ENCODE peak calls at places on chromosomes 6 and 20, in seven cellular contexts. B is RWPE2; E is upper lobe of right lung; Y is pancreas; X is activated naive CD8-positive, alpha-beta T cell treated with anti-CD3 and anti-CD28 coated beads, Interleukin-2, amount 50 U/mL, for 24 hours; M is activated T-cell treated with anti-CD3 and anti-CD28 coated beads, Interleukin-2, amount 50 U/mL, for 72 hours; H is left colon. S is an unnamed sample.

GRCh38 chr6:42128460-42129359 is 13.7 kb downstream of the C6orf132 start:
- ATAC-seq in B (no peak), E (peak; percentile 35), Y (peak; percentile 43), X (no peak), M (no peak), H (no peak), S (no peak)

GRCh38 chr20:49964964-49965780 is 17.6 kb upstream of the SNAI1 start:
- ATAC-seq in B (peak; percentile 37), E (peak; percentile 85), Y (peak; percentile 76), X (peak; percentile 49), M (peak; percentile 32), H (peak; percentile 42), S (peak; percentile 69)

GRCh38 chr6:124901105-124901504 is 61.1 kb upstream of the RNF217 start:
- ATAC-seq in B (no peak), E (no peak), Y (no peak), X (no peak), M (no peak), H (no peak), S (no peak)

GRCh38 chr6:45880139-45880538 is 135.5 kb downstream of the CLIC5 start:
- ATAC-seq in B (no peak), E (peak; percentile 33), Y (peak; percentile 75), X (no peak), M (no peak), H (no peak), S (no peak)

GRCh38 chr6:299050-299980 is 7.0 kb downstream of the DUSP22 start:
- ATAC-seq in B (no peak), E (no peak), Y (peak; percentile 79), X (no peak), M (no peak), H (no peak), S (no peak)

GRCh38 chr20:25676164-25676809 is 20.4 kb downstream of the ZNF337 start:
- ATAC-seq in B (peak; percentile 88), E (peak; percentile 40), Y (no peak), X (peak; percentile 20), M (no peak), H (peak; percentile 26), S (peak; percentile 83)

GRCh38 chr20:44247676-44248419 is 740 bp downstream of the GDAP1L1 start:
- ATAC-seq in B (peak; percentile 68), E (peak; percentile 55), Y (peak; percentile 81), X (no peak), M (no peak), H (no peak), S (no peak)

GRCh38 chr6:170010665-170011232 is 259.3 kb downstream of the ERMARD start:
- ATAC-seq in B (no peak), E (no peak), Y (no peak), X (no peak), M (no peak), H (no peak), S (no peak)

GRCh38 chr6:7910654-7911344 is at the start of gene TXNDC5:
- ATAC-seq in B (peak; percentile 74), E (peak; percentile 95), Y (peak; percentile 89), X (peak; percentile 84), M (peak; percentile 91), H (peak; percentile 90), S (peak; percentile 88)

GRCh38 chr20:63000958-63001357 is 5.8 kb downstream of the BHLHE23 start:
- ATAC-seq in B (no peak), E (no peak), Y (no peak), X (no peak), M (no peak), H (no peak), S (no peak)

GRCh38 chr6:132491303-132491702 is 21.6 kb downstream of the STX7 start:
- ATAC-seq in B (no peak), E (peak; percentile 44), Y (peak; percentile 27), X (peak; percentile 44), M (no peak), H (no peak), S (no peak)

GRCh38 chr20:63664143-63664851 is 6.2 kb downstream of the RTEL1 start:
- ATAC-seq in B (no peak), E (peak; percentile 3), Y (no peak), X (no peak), M (no peak), H (no peak), S (no peak)

GRCh38 chr6:43878823-43879495 is 108.9 kb downstream of the VEGFA start:
- ATAC-seq in B (peak; percentile 20), E (no peak), Y (no peak), X (no peak), M (no peak), H (peak; percentile 30), S (no peak)

GRCh38 chr6:160882741-160883340 is 108.7 kb upstream of the MAP3K4 start:
- ATAC-seq in B (peak; percentile 82), E (no peak), Y (no peak), X (no peak), M (no peak), H (no peak), S (no peak)

GRCh38 chr20:53736757-53737403 is 143.2 kb upstream of the ZNF217 start:
- ATAC-seq in B (no peak), E (no peak), Y (peak; percentile 10), X (no peak), M (peak; percentile 42), H (no peak), S (peak; percentile 53)

GRCh38 chr6:95946906-95947305 is 68.9 kb upstream of the FUT9 start:
- ATAC-seq in B (no peak), E (no peak), Y (no peak), X (no peak), M (no peak), H (no peak), S (no peak)

GRCh38 chr6:141851063-141851462 is 281.7 kb upstream of the GJE1 start:
- ATAC-seq in B (no peak), E (no peak), Y (no peak), X (no peak), M (no peak), H (no peak), S (no peak)

GRCh38 chr6:129844118-129844891 is 16.8 kb downstream of the TMEM244 start:
- ATAC-seq in B (peak; percentile 76), E (no peak), Y (no peak), X (no peak), M (no peak), H (no peak), S (no peak)

GRCh38 chr20:764255-764654 is 4.0 kb downstream of the SLC52A3 start:
- ATAC-seq in B (no peak), E (no peak), Y (no peak), X (peak; percentile 72), M (peak; percentile 54), H (no peak), S (no peak)

GRCh38 chr6:152167639-152168603 is 360.4 kb downstream of the ESR1 start:
- ATAC-seq in B (no peak), E (no peak), Y (no peak), X (no peak), M (no peak), H (no peak), S (no peak)

S was measured in activated T-helper 17 cell treated with anti-CD3 and anti-CD28 coated beads, Interleukin-2, amount 50 U/mL, for 72 hours.